ENCODE peak calls at places on chromosomes 2 and 18, in five cellular contexts. One of them, this sample, is unnamed. For H3K4me1, the result is how much of the 10 kb centered on the place peaks cover.

GRCh38 chr2:60710707-60711106 is 45.4 kb upstream of the PAPOLG start:
- DNase-seq in GM23338: no peak
- DNase-seq in fibroblast of lung: no peak
- DNase-seq in HCT116: no peak
- DNase-seq in hepatocyte: no peak
- DNase-seq in this sample: peak

GRCh38 chr2:223944166-223944703 is 900 bp downstream of the WDFY1 start:
- DNase-seq in fibroblast of lung: peak
- DNase-seq in HCT116: no peak
- DNase-seq in hepatocyte: peak
- DNase-seq in GM23338: peak
- DNase-seq in this sample: peak

GRCh38 chr2:190216829-190217228 is 102.8 kb downstream of the HIBCH start:
- DNase-seq in hepatocyte: peak
- DNase-seq in GM23338: peak
- DNase-seq in HCT116: no peak
- DNase-seq in fibroblast of lung: no peak
- DNase-seq in this sample: no peak

GRCh38 chr2:39871291-39871761 is 92.3 kb upstream of the THUMPD2 start:
- DNase-seq in fibroblast of lung: peak
- DNase-seq in hepatocyte: peak
- DNase-seq in GM23338: no peak
- DNase-seq in HCT116: no peak
- DNase-seq in this sample: peak

GRCh38 chr2:164456599-164456998 is 164.7 kb downstream of the GRB14 start:
- DNase-seq in GM23338: no peak
- DNase-seq in fibroblast of lung: peak
- DNase-seq in HCT116: no peak
- DNase-seq in hepatocyte: peak
- DNase-seq in this sample: no peak

GRCh38 chr2:1707771-1708351 is 36.5 kb downstream of the PXDN start:
- DNase-seq in HCT116: no peak
- DNase-seq in fibroblast of lung: peak
- DNase-seq in GM23338: peak
- DNase-seq in hepatocyte: peak
- DNase-seq in this sample: peak

GRCh38 chr2:20781656-20782265 is 41.1 kb downstream of the LDAH start:
- DNase-seq in GM23338: peak
- DNase-seq in HCT116: no peak
- DNase-seq in hepatocyte: peak
- DNase-seq in fibroblast of lung: peak
- DNase-seq in this sample: peak

GRCh38 chr2:236939271-236939670 is 146.4 kb upstream of the COPS8 start:
- DNase-seq in HCT116: no peak
- DNase-seq in GM23338: no peak
- DNase-seq in hepatocyte: no peak
- DNase-seq in fibroblast of lung: no peak
- DNase-seq in this sample: no peak

GRCh38 chr2:128057334-128057733 is 29.5 kb upstream of the SAP130 start:
- DNase-seq in GM23338: no peak
- DNase-seq in hepatocyte: no peak
- DNase-seq in fibroblast of lung: no peak
- DNase-seq in HCT116: no peak
- DNase-seq in this sample: no peak

GRCh38 chr2:226759768-226760167 is 39.9 kb downstream of the IRS1 start:
- DNase-seq in HCT116: no peak
- DNase-seq in fibroblast of lung: no peak
- DNase-seq in GM23338: no peak
- DNase-seq in hepatocyte: no peak
- DNase-seq in this sample: no peak

GRCh38 chr18:57461652-57462269 is 26.6 kb downstream of the ONECUT2 start:
- DNase-seq in fibroblast of lung: no peak
- DNase-seq in HCT116: no peak
- DNase-seq in hepatocyte: no peak
- DNase-seq in GM23338: no peak
- DNase-seq in this sample: no peak

GRCh38 chr18:78168526-78168925 is 811.1 kb upstream of the SALL3 start:
- DNase-seq in HCT116: no peak
- DNase-seq in fibroblast of lung: no peak
- DNase-seq in hepatocyte: no peak
- DNase-seq in GM23338: no peak
- DNase-seq in this sample: no peak

GRCh38 chr2:217654173-217654572 is 348.6 kb downstream of the TNS1 start:
- DNase-seq in hepatocyte: no peak
- DNase-seq in HCT116: no peak
- DNase-seq in GM23338: no peak
- DNase-seq in fibroblast of lung: no peak
- DNase-seq in this sample: no peak

GRCh38 chr2:119349289-119349688 is 17.3 kb downstream of the C2orf76 start:
- DNase-seq in fibroblast of lung: no peak
- DNase-seq in GM23338: no peak
- DNase-seq in hepatocyte: no peak
- DNase-seq in HCT116: no peak
- DNase-seq in this sample: no peak

GRCh38 chr2:11094021-11094810 is 61.1 kb upstream of the SLC66A3 start:
- DNase-seq in hepatocyte: no peak
- DNase-seq in GM23338: no peak
- DNase-seq in HCT116: no peak
- DNase-seq in fibroblast of lung: no peak
- DNase-seq in this sample: no peak

GRCh38 chr2:8680931-8681760 is 710 bp upstream of the ID2 start:
- DNase-seq in HCT116: peak
- DNase-seq in fibroblast of lung: peak
- DNase-seq in GM23338: peak
- DNase-seq in hepatocyte: peak
- DNase-seq in this sample: peak

GRCh38 chr2:83014462-83014861 is 1444.6 kb downstream of the SUCLG1 start:
- DNase-seq in GM23338: no peak
- DNase-seq in hepatocyte: no peak
- DNase-seq in fibroblast of lung: no peak
- DNase-seq in HCT116: no peak
- DNase-seq in this sample: no peak

GRCh38 chr2:235135990-235136561 is 184.3 kb downstream of the SH3BP4 start:
- DNase-seq in fibroblast of lung: peak
- DNase-seq in GM23338: peak
- DNase-seq in hepatocyte: peak
- DNase-seq in HCT116: peak
- DNase-seq in this sample: peak

GRCh38 chr18:62420151-62420512 is 95.0 kb downstream of the TNFRSF11A start:
- DNase-seq in fibroblast of lung: peak
- DNase-seq in GM23338: no peak
- DNase-seq in hepatocyte: peak
- DNase-seq in HCT116: no peak
- DNase-seq in this sample: peak

GRCh38 chr2:230326453-230327417 is at the start of gene SP140L:
- DNase-seq in fibroblast of lung: peak
- DNase-seq in GM23338: peak
- DNase-seq in hepatocyte: peak
- DNase-seq in HCT116: peak
- DNase-seq in this sample: peak
- H3K4me2 ChIP-seq in fibroblast of lung: peak
- H3K4me2 ChIP-seq in GM23338: no peak
- H3K4me2 ChIP-seq in hepatocyte: peak
- H3K4me2 ChIP-seq in HCT116: peak
- H3K4me2 ChIP-seq in this sample: peak

GRCh38 chr2:172454404-172455120 is 27.2 kb downstream of the ITGA6 start:
- DNase-seq in hepatocyte: no peak
- DNase-seq in fibroblast of lung: no peak
- DNase-seq in HCT116: no peak
- DNase-seq in GM23338: peak
- DNase-seq in this sample: no peak

GRCh38 chr2:172455121-172455515 is 27.7 kb downstream of the ITGA6 start:
- DNase-seq in hepatocyte: peak
- DNase-seq in GM23338: no peak
- DNase-seq in fibroblast of lung: no peak
- DNase-seq in HCT116: no peak
- DNase-seq in this sample: no peak

GRCh38 chr2:172451923-172452322 is 24.5 kb downstream of the ITGA6 start:
- DNase-seq in HCT116: no peak
- DNase-seq in hepatocyte: no peak
- DNase-seq in fibroblast of lung: no peak
- DNase-seq in GM23338: no peak
- DNase-seq in this sample: no peak

GRCh38 chr2:172449916-172450550 is 22.6 kb downstream of the ITGA6 start:
- DNase-seq in HCT116: no peak
- DNase-seq in fibroblast of lung: peak
- DNase-seq in hepatocyte: no peak
- DNase-seq in GM23338: no peak
- DNase-seq in this sample: peak

DNA sequence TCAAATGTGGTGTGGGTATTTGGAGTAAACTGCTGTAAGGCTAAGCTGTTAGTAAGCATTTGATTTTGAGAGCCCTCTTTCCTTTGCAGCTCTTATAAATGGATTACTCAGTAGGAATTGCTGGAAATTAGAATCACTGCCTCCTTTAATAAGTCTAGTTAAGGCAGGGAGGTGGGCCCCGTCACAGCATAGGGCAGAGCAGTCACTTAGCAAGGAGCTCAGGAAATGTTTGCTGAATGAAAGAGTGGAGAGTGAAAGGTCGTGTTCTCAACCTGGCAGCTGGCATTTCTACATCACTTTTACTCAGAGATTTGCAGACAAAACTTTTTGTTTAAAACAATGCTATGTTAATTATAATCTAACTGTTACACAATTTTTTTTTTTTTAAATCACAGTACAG is 25.5 kb downstream of the ITGA6 start:
- DNase-seq in HCT116: no peak
- DNase-seq in GM23338: no peak
- DNase-seq in fibroblast of lung: no peak
- DNase-seq in hepatocyte: no peak
- DNase-seq in this sample: no peak
- H3K4me1 ChIP-seq in HCT116: under half
- H3K4me1 ChIP-seq in GM23338: half or more
- H3K4me1 ChIP-seq in fibroblast of lung: under half
- H3K4me1 ChIP-seq in hepatocyte: under half
- H3K4me1 ChIP-seq in this sample: under half

DNA sequence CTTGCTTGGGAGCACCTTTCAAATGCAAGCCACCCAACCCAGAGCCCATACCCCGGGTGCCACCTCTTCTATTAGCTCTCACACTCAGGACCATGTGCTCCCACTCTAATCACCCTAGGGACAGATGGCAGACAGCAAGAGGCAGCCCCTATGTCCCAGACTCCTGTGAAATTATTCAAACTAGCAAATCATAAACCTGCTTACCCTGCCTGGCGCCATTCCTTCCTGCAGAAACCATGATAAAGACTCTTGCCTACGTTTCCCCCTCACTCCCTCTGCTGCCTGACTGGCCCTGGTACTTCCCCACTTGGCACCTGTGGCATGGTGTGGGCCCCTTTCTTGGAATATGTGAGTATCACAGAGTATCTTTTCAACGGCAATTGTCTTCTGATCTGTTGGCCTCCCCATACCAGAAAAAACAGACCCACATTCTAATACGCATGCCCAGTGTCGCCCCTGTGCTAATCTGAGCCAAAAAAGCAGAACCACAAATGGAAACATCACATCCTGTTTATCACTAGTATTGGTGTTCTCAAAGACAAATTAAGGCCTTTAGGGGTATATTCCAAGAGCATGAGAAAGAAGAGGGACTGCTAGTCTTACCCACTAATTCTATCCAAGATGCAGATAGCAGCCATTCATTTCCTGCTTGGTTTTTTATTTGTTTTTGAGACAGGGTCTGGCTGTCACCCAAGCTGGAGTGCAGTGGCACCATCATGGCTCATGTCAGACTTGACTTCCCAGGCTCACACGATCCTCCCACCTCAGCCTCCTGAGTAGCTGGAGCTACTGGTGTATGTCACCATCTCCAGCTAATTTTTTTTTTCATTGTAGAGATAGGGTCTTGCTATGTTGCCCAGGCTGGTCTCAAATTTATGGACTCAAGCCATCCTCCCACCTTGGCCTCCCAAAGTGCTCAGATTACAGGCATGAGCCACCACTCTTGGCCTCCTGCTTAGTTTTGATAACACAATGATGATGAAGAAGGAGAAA is 44.1 kb upstream of the TTC39C start:
- DNase-seq in fibroblast of lung: no peak
- DNase-seq in hepatocyte: no peak
- DNase-seq in GM23338: no peak
- DNase-seq in HCT116: no peak
- DNase-seq in this sample: no peak
- H3K4me2 ChIP-seq in fibroblast of lung: no peak
- H3K4me2 ChIP-seq in hepatocyte: no peak
- H3K4me2 ChIP-seq in GM23338: no peak
- H3K4me2 ChIP-seq in HCT116: no peak
- H3K4me2 ChIP-seq in this sample: no peak

GRCh38 chr2:174336403-174337336 is 1.9 kb downstream of the SP9 start:
- DNase-seq in HCT116: peak
- DNase-seq in fibroblast of lung: no peak
- DNase-seq in GM23338: peak
- DNase-seq in hepatocyte: peak
- DNase-seq in this sample: no peak

GRCh38 chr2:174334278-174334715 is 457 bp upstream of the SP9 start:
- DNase-seq in fibroblast of lung: no peak
- DNase-seq in HCT116: no peak
- DNase-seq in hepatocyte: no peak
- DNase-seq in GM23338: peak
- DNase-seq in this sample: no peak

GRCh38 chr2:174335605-174336402 is 1.1 kb downstream of the SP9 start:
- DNase-seq in fibroblast of lung: peak
- DNase-seq in HCT116: no peak
- DNase-seq in GM23338: peak
- DNase-seq in hepatocyte: peak
- DNase-seq in this sample: peak

GRCh38 chr2:174333502-174334277 is 1.1 kb upstream of the SP9 start:
- DNase-seq in GM23338: peak
- DNase-seq in HCT116: no peak
- DNase-seq in hepatocyte: no peak
- DNase-seq in fibroblast of lung: no peak
- DNase-seq in this sample: no peak

GRCh38 chr2:174334781-174335604 is at the start of gene SP9:
- DNase-seq in fibroblast of lung: peak
- DNase-seq in hepatocyte: peak
- DNase-seq in HCT116: no peak
- DNase-seq in GM23338: peak
- DNase-seq in this sample: peak
- H3K4me1 ChIP-seq in fibroblast of lung: under half
- H3K4me1 ChIP-seq in hepatocyte: under half
- H3K4me1 ChIP-seq in HCT116: under half
- H3K4me1 ChIP-seq in GM23338: half or more
- H3K4me1 ChIP-seq in this sample: under half

This sample was measured in GM23248.